ENCODE peak calls at places on chromosomes 16 and 17, in nine cellular contexts. Y is PC-9, D is fibroblast of the aortic adventitia, W is astrocyte, C is OCI-LY7, T is cardiac fibroblast, O is heart left ventricle, R is HCT116, V is SK-N-SH. L is an unnamed sample.

GRCh38 chr17:62720126-62720850 is 87.8 kb downstream of the MARCHF10 start:
- DNase-seq in Y (no peak), D (no peak), W (peak), C (no peak), T (no peak), O (peak), R (no peak), V (no peak), L (no peak)

GRCh38 chr17:61495161-61495857 is 43.1 kb downstream of the TBX4 start:
- DNase-seq in Y (peak), D (peak), W (peak), C (no peak), T (peak), O (no peak), R (peak), V (no peak), L (no peak)

GRCh38 chr17:56737741-56738161 is 96.0 kb downstream of the C17orf67 start:
- DNase-seq in Y (no peak), D (no peak), W (peak), C (no peak), T (peak), O (no peak), R (no peak), V (no peak), L (no peak)

GRCh38 chr17:56995776-56996175 is 17.8 kb downstream of the SCPEP1 start:
- DNase-seq in Y (no peak), D (peak), W (peak), C (no peak), T (no peak), O (no peak), R (no peak), V (no peak), L (no peak)

GRCh38 chr16:57592591-57593003 is 35.8 kb upstream of the ADGRG1 start:
- DNase-seq in Y (no peak), D (no peak), W (no peak), C (no peak), T (no peak), O (peak), R (no peak), V (no peak), L (no peak)

GRCh38 chr16:28532940-28533647 is 5.7 kb downstream of the NUPR1 start:
- DNase-seq in Y (no peak), D (no peak), W (no peak), C (no peak), T (no peak), O (no peak), R (no peak), V (no peak), L (no peak)

GRCh38 chr17:81966343-81967243 is 5.6 kb upstream of the NOTUM start:
- DNase-seq in Y (no peak), D (no peak), W (no peak), C (peak), T (peak), O (peak), R (no peak), V (peak), L (no peak)

GRCh38 chr17:47205419-47205963 is 3.7 kb upstream of the MYL4 start:
- DNase-seq in Y (peak), D (peak), W (peak), C (peak), T (peak), O (peak), R (no peak), V (no peak), L (peak)

GRCh38 chr17:34485999-34486398 is 93.4 kb upstream of the TMEM132E start:
- DNase-seq in Y (no peak), D (no peak), W (no peak), C (no peak), T (no peak), O (no peak), R (no peak), V (no peak), L (no peak)

GRCh38 chr16:2033057-2033911 is 6.6 kb downstream of the NHERF2 start:
- DNase-seq in Y (peak), D (peak), W (peak), C (no peak), T (peak), O (peak), R (no peak), V (peak), L (no peak)

GRCh38 chr16:11417487-11417886 is 72.2 kb downstream of the RMI2 start:
- DNase-seq in Y (no peak), D (no peak), W (no peak), C (no peak), T (no peak), O (peak), R (no peak), V (no peak), L (no peak)

GRCh38 chr17:34285304-34285792 is at the start of gene CCL11:
- DNase-seq in Y (no peak), D (peak), W (no peak), C (no peak), T (no peak), O (peak), R (no peak), V (no peak), L (no peak)

GRCh38 chr16:83899272-83899897 is 470 bp downstream of the MLYCD start:
- DNase-seq in Y (peak), D (peak), W (peak), C (peak), T (peak), O (peak), R (no peak), V (peak), L (no peak)

GRCh38 chr16:56911771-56912541 is 20.0 kb upstream of the HERPUD1 start:
- DNase-seq in Y (no peak), D (peak), W (peak), C (peak), T (peak), O (peak), R (no peak), V (no peak), L (no peak)

GRCh38 chr17:2904135-2904534 is 107.9 kb downstream of the RAP1GAP2 start:
- DNase-seq in Y (no peak), D (no peak), W (peak), C (no peak), T (peak), O (peak), R (no peak), V (peak), L (no peak)

GRCh38 chr16:59527206-59527997 is 793.3 kb upstream of the GOT2 start:
- DNase-seq in Y (no peak), D (no peak), W (peak), C (no peak), T (peak), O (no peak), R (no peak), V (no peak), L (peak)

GRCh38 chr16:66370786-66371684 is 4.5 kb downstream of the CDH5 start:
- DNase-seq in Y (peak), D (no peak), W (no peak), C (no peak), T (no peak), O (no peak), R (no peak), V (no peak), L (no peak)

DNA sequence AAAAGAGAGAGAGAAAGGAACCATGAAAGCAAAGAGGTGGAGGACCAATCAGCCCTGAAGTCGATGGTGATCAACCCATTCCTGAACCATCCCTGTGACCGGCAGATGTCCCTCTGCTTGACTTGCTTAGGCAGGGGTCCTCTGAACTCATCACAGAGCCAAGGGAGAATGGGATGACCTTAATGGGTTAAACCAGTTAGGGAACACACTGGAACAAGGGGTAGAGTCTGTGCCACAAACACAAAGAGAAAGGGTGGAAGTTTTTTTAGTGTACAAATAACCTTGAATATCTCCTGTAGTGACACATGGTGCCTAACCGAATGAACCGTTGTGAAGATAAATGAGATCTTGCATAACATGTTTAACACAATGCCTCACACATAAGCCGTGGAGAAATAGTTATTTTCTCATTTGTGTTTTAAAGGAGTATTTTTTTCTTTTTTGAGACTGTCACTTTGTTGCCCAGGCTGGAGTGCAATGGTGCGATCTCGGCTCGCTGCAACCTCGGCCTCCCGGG is 11.2 kb downstream of the NAA60 start:
- DNase-seq in Y (no peak), D (no peak), W (no peak), C (no peak), T (no peak), O (no peak), R (no peak), V (no peak), L (no peak)
- TF ChIP-seq CTCF in Y (no peak), D (no peak), W (no peak), C (no peak), T (no peak), O (no peak), R (no peak), V (no peak), L (no peak)

GRCh38 chr17:12510535-12510934 is 155.2 kb upstream of the MYOCD start:
- DNase-seq in Y (no peak), D (peak), W (peak), C (no peak), T (peak), O (no peak), R (no peak), V (no peak), L (no peak)

GRCh38 chr17:12509836-12510235 is 155.9 kb upstream of the MYOCD start:
- DNase-seq in Y (no peak), D (no peak), W (no peak), C (no peak), T (peak), O (no peak), R (no peak), V (no peak), L (no peak)

GRCh38 chr17:12514596-12514995 is 151.1 kb upstream of the MYOCD start:
- DNase-seq in Y (no peak), D (no peak), W (no peak), C (no peak), T (no peak), O (no peak), R (no peak), V (no peak), L (no peak)

GRCh38 chr17:12507046-12507445 is 158.6 kb upstream of the MYOCD start:
- DNase-seq in Y (no peak), D (no peak), W (no peak), C (no peak), T (no peak), O (no peak), R (no peak), V (no peak), L (no peak)

GRCh38 chr17:12512712-12513355 is 152.9 kb upstream of the MYOCD start:
- DNase-seq in Y (no peak), D (peak), W (peak), C (no peak), T (peak), O (no peak), R (no peak), V (no peak), L (no peak)
- H3K4me3 ChIP-seq in Y (no peak), D (no peak), W (no peak), C (no peak), T (no peak), O (no peak), R (no peak), V (no peak), L (no peak)

GRCh38 chr16:68111379-68111778 is 26.2 kb downstream of the NFATC3 start:
- DNase-seq in Y (no peak), D (no peak), W (no peak), C (no peak), T (no peak), O (no peak), R (no peak), V (no peak), L (no peak)

GRCh38 chr16:68115851-68116250 is 30.7 kb downstream of the NFATC3 start:
- DNase-seq in Y (no peak), D (no peak), W (no peak), C (no peak), T (no peak), O (no peak), R (no peak), V (no peak), L (no peak)

GRCh38 chr16:68116256-68116853 is 31.2 kb downstream of the NFATC3 start:
- DNase-seq in Y (no peak), D (peak), W (peak), C (peak), T (peak), O (no peak), R (no peak), V (no peak), L (no peak)

GRCh38 chr16:68113059-68113757 is 28.0 kb downstream of the NFATC3 start:
- DNase-seq in Y (no peak), D (no peak), W (no peak), C (no peak), T (no peak), O (no peak), R (no peak), V (no peak), L (no peak)

GRCh38 chr16:68113765-68114240 is 28.6 kb downstream of the NFATC3 start:
- DNase-seq in Y (no peak), D (no peak), W (no peak), C (no peak), T (no peak), O (no peak), R (no peak), V (no peak), L (no peak)
- TF ChIP-seq CTCF in Y (no peak), D (no peak), W (no peak), C (no peak), T (no peak), O (no peak), R (no peak), V (no peak), L (no peak)

GRCh38 chr17:50194441-50195195 is 6.8 kb downstream of the COL1A1 start:
- DNase-seq in Y (no peak), D (peak), W (no peak), C (no peak), T (no peak), O (no peak), R (no peak), V (no peak), L (no peak)

GRCh38 chr17:50195196-50195865 is 6.1 kb downstream of the COL1A1 start:
- DNase-seq in Y (no peak), D (peak), W (peak), C (no peak), T (peak), O (no peak), R (no peak), V (no peak), L (no peak)

GRCh38 chr17:50198026-50198669 is 3.3 kb downstream of the COL1A1 start:
- DNase-seq in Y (peak), D (peak), W (no peak), C (peak), T (peak), O (no peak), R (peak), V (peak), L (no peak)

GRCh38 chr17:50196826-50197225 is 4.6 kb downstream of the COL1A1 start:
- DNase-seq in Y (no peak), D (peak), W (peak), C (no peak), T (peak), O (no peak), R (no peak), V (no peak), L (no peak)

DNA sequence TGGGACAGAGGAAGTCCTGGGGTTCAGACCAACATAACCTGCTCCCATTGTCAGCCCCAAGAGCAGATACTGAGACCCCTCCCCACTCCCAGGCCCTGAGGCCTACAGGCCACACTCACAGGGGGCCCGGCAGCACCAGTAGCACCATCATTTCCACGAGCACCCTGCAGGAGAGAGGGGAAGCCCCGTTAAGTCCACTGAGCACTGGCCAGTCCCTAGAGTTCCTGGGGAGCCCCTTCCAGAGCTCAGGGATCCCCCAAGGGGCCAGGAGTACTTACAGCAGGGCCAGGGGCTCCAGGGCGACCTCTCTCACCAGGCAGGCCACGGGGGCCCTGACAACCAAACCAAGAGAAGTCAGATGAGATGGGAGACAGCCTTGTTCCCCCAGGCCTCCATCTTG is 5.4 kb downstream of the COL1A1 start:
- DNase-seq in Y (no peak), D (peak), W (no peak), C (no peak), T (no peak), O (no peak), R (no peak), V (no peak), L (no peak)
- H3K4me3 ChIP-seq in Y (no peak), D (peak), W (peak), C (no peak), T (peak), O (no peak), R (no peak), V (no peak), L (peak)

GRCh38 chr17:48500435-48501426 is 30.1 kb downstream of the HOXB1 start:
- DNase-seq in Y (no peak), D (peak), W (peak), C (no peak), T (peak), O (no peak), R (no peak), V (no peak), L (no peak)
- TF ChIP-seq CTCF in Y (no peak), D (peak), W (no peak), C (no peak), T (no peak), O (peak), R (no peak), V (no peak), L (no peak)